ENCODE peak calls at places on chromosomes 13 and 19, in five cellular contexts. H is BJ, O is GM23338, S is IMR-90, C is breast epithelium. F is an unnamed sample.

GRCh38 chr13:45674908-45675307 is 27.2 kb upstream of the CBY2 start:
- DNase-seq in O (peak; percentile 19), S (peak; percentile 52), H (peak; percentile 61), C (peak; percentile 92), F (no peak)

GRCh38 chr13:41383400-41383799 is 72.3 kb downstream of the NAA16 start:
- DNase-seq in H (no peak), O (no peak), C (no peak), S (peak; percentile 61), F (no peak)

GRCh38 chr19:43329989-43330388 is 23.5 kb upstream of the CD177 start:
- DNase-seq in H (no peak), S (no peak), C (no peak), O (no peak), F (no peak)

GRCh38 chr13:94028234-94029145 is 451.0 kb downstream of the DCT start:
- DNase-seq in H (no peak), O (no peak), S (no peak), C (no peak), F (no peak)

GRCh38 chr19:38661996-38662395 is 14.5 kb downstream of the ACTN4 start:
- DNase-seq in H (no peak), S (no peak), C (peak; percentile 88), O (no peak), F (no peak)

GRCh38 chr19:41701401-41702075 is 6.9 kb upstream of the CEACAM5 start:
- DNase-seq in C (no peak), S (no peak), O (peak; percentile 87), H (no peak), F (no peak)

GRCh38 chr13:93685900-93686299 is 459.3 kb downstream of the GPC6 start:
- DNase-seq in S (no peak), H (no peak), C (no peak), O (no peak), F (no peak)

GRCh38 chr19:47572635-47573034 is 313 bp downstream of the ZNF541 start:
- DNase-seq in O (no peak), H (no peak), S (no peak), C (no peak), F (no peak)

GRCh38 chr13:43127827-43128226 is 104.4 kb downstream of the DNAJC15 start:
- DNase-seq in C (no peak), S (no peak), O (no peak), H (no peak), F (no peak)

GRCh38 chr19:18520848-18521691 is 800 bp downstream of the ELL start:
- DNase-seq in O (peak; percentile 38), C (no peak), H (no peak), S (no peak), F (no peak)

GRCh38 chr13:25262261-25262660 is 25.0 kb downstream of the MTMR6 start:
- DNase-seq in C (no peak), O (no peak), H (no peak), S (no peak), F (no peak)

GRCh38 chr19:5083547-5083965 is 114.6 kb downstream of the KDM4B start:
- DNase-seq in H (no peak), S (no peak), O (no peak), C (peak; percentile 35), F (no peak)

GRCh38 chr19:18300930-18301717 is 19.7 kb upstream of the JUND start:
- DNase-seq in C (no peak), O (no peak), H (peak; percentile 60), S (peak; percentile 62), F (no peak)

GRCh38 chr13:107025991-107026390 is 458.1 kb upstream of the ARGLU1 start:
- DNase-seq in H (no peak), S (peak; percentile 71), O (no peak), C (peak; percentile 54), F (no peak)

GRCh38 chr19:19900574-19901444 is at the start of gene ZNF93:
- DNase-seq in H (peak; percentile 87), C (peak; percentile 98), S (peak; percentile 96), O (peak; percentile 99), F (peak; percentile 79)

GRCh38 chr19:45164577-45165335 is 4.0 kb upstream of the NKPD1 start:
- DNase-seq in H (no peak), C (peak; percentile 85), O (peak; percentile 82), S (peak; percentile 46), F (no peak)

GRCh38 chr13:105990256-105990958 is 545.1 kb downstream of the EFNB2 start:
- DNase-seq in O (no peak), C (no peak), H (no peak), S (peak; percentile 74), F (no peak)

GRCh38 chr13:111038887-111039286 is 76.2 kb upstream of the ARHGEF7 start:
- DNase-seq in C (no peak), H (no peak), S (no peak), O (no peak), F (no peak)

GRCh38 chr19:18156841-18157464 is 4.0 kb downstream of the PIK3R2 start:
- DNase-seq in H (no peak), O (no peak), C (peak; percentile 74), S (peak; percentile 83), F (no peak)

GRCh38 chr19:18202759-18203407 is 959 bp downstream of the RAB3A start:
- DNase-seq in S (no peak), O (peak; percentile 84), C (no peak), H (no peak), F (no peak)

GRCh38 chr13:45219123-45219891 is 18.5 kb upstream of the KCTD4 start:
- DNase-seq in O (no peak), H (no peak), S (no peak), C (no peak), F (no peak)

GRCh38 chr13:53137777-53138176 is 109.2 kb downstream of the OLFM4 start:
- DNase-seq in S (peak; percentile 86), C (no peak), H (peak; percentile 44), O (no peak), F (no peak)

GRCh38 chr19:5993516-5994406 is 15.8 kb upstream of the RANBP3 start:
- DNase-seq in H (no peak), S (no peak), O (no peak), C (no peak), F (no peak)

GRCh38 chr13:84446972-84447700 is 564.9 kb upstream of the SLITRK1 start:
- DNase-seq in O (peak; percentile 8), S (no peak), C (no peak), H (no peak), F (no peak)

GRCh38 chr13:91647361-91647970 is 249.0 kb downstream of the GPC5 start:
- DNase-seq in C (no peak), O (peak; percentile 83), H (no peak), S (peak; percentile 12), F (no peak)

GRCh38 chr13:29849071-29849541 is 1.3 kb downstream of the UBL3 start:
- DNase-seq in C (no peak), O (peak; percentile 20), S (peak; percentile 22), H (no peak), F (no peak)

GRCh38 chr19:34217952-34218817 is 36.2 kb upstream of the GARRE1 start:
- DNase-seq in H (peak; percentile 74), O (no peak), C (peak; percentile 34), S (peak; percentile 98), F (no peak)

GRCh38 chr19:41699231-41699967 is 9.0 kb upstream of the CEACAM5 start:
- DNase-seq in H (no peak), S (no peak), O (no peak), C (no peak), F (no peak)

GRCh38 chr19:29810504-29810871 is 1.3 kb upstream of the CCNE1 start:
- DNase-seq in S (peak; percentile 33), O (no peak), C (no peak), H (no peak), F (no peak)

GRCh38 chr19:10961073-10961762 is 388 bp downstream of the SMARCA4 start:
- DNase-seq in O (peak; percentile 76), S (no peak), C (peak; percentile 25), H (no peak), F (no peak)

GRCh38 chr13:89457977-89458376 is 1786.8 kb downstream of the SLITRK5 start:
- DNase-seq in H (no peak), S (peak; percentile 34), O (no peak), C (no peak), F (no peak)

GRCh38 chr13:73661066-73661465 is 473.1 kb downstream of the KLF12 start:
- DNase-seq in O (no peak), S (no peak), C (no peak), H (no peak), F (no peak)

GRCh38 chr19:7401694-7402093 is 53.0 kb downstream of the ARHGEF18 start:
- DNase-seq in S (no peak), H (no peak), C (no peak), O (no peak), F (no peak)
- H3K36me3 ChIP-seq in S (peaks cover 2% of the 10 kb centered on the region), H (no peaks in the 10 kb centered on the region), C (no peaks in the 10 kb centered on the region), O (no peaks in the 10 kb centered on the region), F (no peaks in the 10 kb centered on the region)

DNA sequence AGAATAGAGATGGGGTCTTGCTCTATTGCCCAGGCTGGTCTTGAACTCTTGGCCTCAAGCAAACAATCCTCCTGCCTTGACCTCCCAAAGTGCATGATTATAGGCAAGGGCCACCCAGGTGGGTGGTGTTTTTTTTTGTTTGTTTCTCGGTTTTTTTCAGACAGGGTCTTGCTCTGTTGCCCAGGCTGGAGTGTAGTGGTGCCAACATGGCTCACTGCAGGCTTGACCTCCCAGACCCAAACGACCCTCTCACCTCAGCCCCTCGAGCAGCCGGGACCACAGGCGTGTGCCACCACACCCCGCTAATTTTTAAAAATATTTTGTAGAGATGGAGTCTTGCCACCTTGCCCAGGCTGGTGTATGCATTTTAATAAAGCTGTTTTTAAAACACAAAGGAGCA is 14.9 kb downstream of the GRTP1 start:
- DNase-seq in H (no peak), O (no peak), S (no peak), C (no peak), F (no peak)
- TF ChIP-seq CTCF in H (no peak), O (no peak), S (no peak), C (no peak), F (no peak)

GRCh38 chr19:35346193-35347052 is 1.3 kb upstream of the FFAR1 start:
- DNase-seq in C (no peak), S (no peak), H (no peak), O (no peak), F (no peak)
- H3K36me3 ChIP-seq in C (no peaks in the 10 kb centered on the region), S (no peaks in the 10 kb centered on the region), H (no peaks in the 10 kb centered on the region), O (no peaks in the 10 kb centered on the region), F (no peaks in the 10 kb centered on the region)

DNA sequence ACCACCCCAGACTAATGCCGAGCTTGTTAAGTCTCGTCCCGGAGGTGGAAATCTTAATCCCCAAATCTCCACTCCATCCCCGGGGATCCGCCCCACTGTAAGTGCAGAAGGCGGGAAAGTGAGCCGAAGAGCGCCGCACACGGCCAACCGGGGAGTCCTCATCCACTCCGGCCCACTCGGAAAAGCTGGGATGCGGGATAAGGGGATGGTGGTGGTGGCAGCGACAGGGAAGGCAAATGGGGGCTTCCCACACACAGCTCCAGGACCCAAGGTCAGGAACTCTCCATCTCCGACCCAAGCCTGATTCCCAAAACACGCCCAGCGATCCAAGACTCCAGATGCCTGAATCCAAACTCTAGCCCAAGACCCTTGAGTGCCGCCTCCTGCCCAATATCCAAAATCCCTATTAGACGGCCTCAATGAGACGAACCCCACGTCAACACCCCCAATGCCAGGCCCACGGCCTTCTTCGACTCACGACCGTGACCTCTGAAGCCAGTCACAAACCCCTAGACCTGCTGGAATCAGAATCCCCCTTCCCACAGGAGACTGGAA is 481 bp downstream of the FBL start:
- DNase-seq in O (peak; percentile 62), C (no peak), H (no peak), S (no peak), F (no peak)
- TF ChIP-seq CTCF in O (no peak), C (no peak), H (peak; percentile 30), S (peak; percentile 20), F (no peak)

F was measured in esophagus squamous epithelium.